ENCODE peak calls at places on chromosome 21, in five cellular contexts. One of them, this sample, is unnamed.

GRCh38 chr21:37407719-37408455 is 41.3 kb downstream of the DYRK1A start:
- DNase-seq in ureter: no peak
- DNase-seq in ELR: no peak
- DNase-seq in mesothelial cell of epicardium: no peak
- DNase-seq in stimulated activated CD8-positive, alpha-beta memory T cell treated with anti-CD3 and anti-CD28 coated beads, Interleukin-2, amount 100 ng/mL, for 48 hours: no peak
- DNase-seq in this sample: no peak

GRCh38 chr21:43893536-43894205 is 28.6 kb downstream of the AGPAT3 start:
- DNase-seq in mesothelial cell of epicardium: no peak
- DNase-seq in stimulated activated CD8-positive, alpha-beta memory T cell treated with anti-CD3 and anti-CD28 coated beads, Interleukin-2, amount 100 ng/mL, for 48 hours: no peak
- DNase-seq in ELR: no peak
- DNase-seq in ureter: no peak
- DNase-seq in this sample: no peak

GRCh38 chr21:33643658-33644311 is 1.5 kb downstream of the ITSN1 start:
- DNase-seq in mesothelial cell of epicardium: no peak
- DNase-seq in stimulated activated CD8-positive, alpha-beta memory T cell treated with anti-CD3 and anti-CD28 coated beads, Interleukin-2, amount 100 ng/mL, for 48 hours: no peak
- DNase-seq in ELR: peak
- DNase-seq in ureter: no peak
- DNase-seq in this sample: no peak

GRCh38 chr21:42616366-42617340 is 36.8 kb upstream of the PDE9A start:
- DNase-seq in ureter: no peak
- DNase-seq in ELR: no peak
- DNase-seq in stimulated activated CD8-positive, alpha-beta memory T cell treated with anti-CD3 and anti-CD28 coated beads, Interleukin-2, amount 100 ng/mL, for 48 hours: no peak
- DNase-seq in mesothelial cell of epicardium: no peak
- DNase-seq in this sample: no peak

GRCh38 chr21:14536929-14537328 is 9.2 kb downstream of the SAMSN1 start:
- DNase-seq in ELR: no peak
- DNase-seq in stimulated activated CD8-positive, alpha-beta memory T cell treated with anti-CD3 and anti-CD28 coated beads, Interleukin-2, amount 100 ng/mL, for 48 hours: no peak
- DNase-seq in ureter: no peak
- DNase-seq in mesothelial cell of epicardium: no peak
- DNase-seq in this sample: no peak

GRCh38 chr21:46149205-46149901 is 6.0 kb downstream of the FTCD start:
- DNase-seq in ureter: no peak
- DNase-seq in mesothelial cell of epicardium: no peak
- DNase-seq in stimulated activated CD8-positive, alpha-beta memory T cell treated with anti-CD3 and anti-CD28 coated beads, Interleukin-2, amount 100 ng/mL, for 48 hours: no peak
- DNase-seq in ELR: no peak
- DNase-seq in this sample: no peak

GRCh38 chr21:36310016-36310415 is 10.0 kb upstream of the MORC3 start:
- DNase-seq in ureter: no peak
- DNase-seq in stimulated activated CD8-positive, alpha-beta memory T cell treated with anti-CD3 and anti-CD28 coated beads, Interleukin-2, amount 100 ng/mL, for 48 hours: peak
- DNase-seq in ELR: no peak
- DNase-seq in mesothelial cell of epicardium: no peak
- DNase-seq in this sample: no peak

GRCh38 chr21:44510508-44511218 is 29.3 kb downstream of the KRTAP10-1 start:
- DNase-seq in stimulated activated CD8-positive, alpha-beta memory T cell treated with anti-CD3 and anti-CD28 coated beads, Interleukin-2, amount 100 ng/mL, for 48 hours: peak
- DNase-seq in ureter: peak
- DNase-seq in ELR: peak
- DNase-seq in mesothelial cell of epicardium: peak
- DNase-seq in this sample: peak

GRCh38 chr21:32257952-32258785 is 20.7 kb downstream of the MIS18A start:
- DNase-seq in stimulated activated CD8-positive, alpha-beta memory T cell treated with anti-CD3 and anti-CD28 coated beads, Interleukin-2, amount 100 ng/mL, for 48 hours: peak
- DNase-seq in mesothelial cell of epicardium: peak
- DNase-seq in ureter: peak
- DNase-seq in ELR: peak
- DNase-seq in this sample: peak

GRCh38 chr21:31293986-31294385 is 50.1 kb downstream of the TIAM1 start:
- DNase-seq in mesothelial cell of epicardium: no peak
- DNase-seq in stimulated activated CD8-positive, alpha-beta memory T cell treated with anti-CD3 and anti-CD28 coated beads, Interleukin-2, amount 100 ng/mL, for 48 hours: peak
- DNase-seq in ELR: peak
- DNase-seq in ureter: no peak
- DNase-seq in this sample: no peak

GRCh38 chr21:42688226-42688840 is 34.9 kb downstream of the PDE9A start:
- DNase-seq in ureter: no peak
- DNase-seq in ELR: no peak
- DNase-seq in mesothelial cell of epicardium: no peak
- DNase-seq in stimulated activated CD8-positive, alpha-beta memory T cell treated with anti-CD3 and anti-CD28 coated beads, Interleukin-2, amount 100 ng/mL, for 48 hours: no peak
- DNase-seq in this sample: no peak

GRCh38 chr21:17538576-17538975 is 25.7 kb downstream of the CXADR start:
- DNase-seq in ureter: no peak
- DNase-seq in mesothelial cell of epicardium: no peak
- DNase-seq in stimulated activated CD8-positive, alpha-beta memory T cell treated with anti-CD3 and anti-CD28 coated beads, Interleukin-2, amount 100 ng/mL, for 48 hours: no peak
- DNase-seq in ELR: no peak
- DNase-seq in this sample: no peak

GRCh38 chr21:26795866-26796329 is 49.3 kb downstream of the ADAMTS1 start:
- DNase-seq in stimulated activated CD8-positive, alpha-beta memory T cell treated with anti-CD3 and anti-CD28 coated beads, Interleukin-2, amount 100 ng/mL, for 48 hours: no peak
- DNase-seq in mesothelial cell of epicardium: peak
- DNase-seq in ureter: peak
- DNase-seq in ELR: peak
- DNase-seq in this sample: no peak

GRCh38 chr21:37057614-37058013 is 15.3 kb downstream of the PIGP start:
- DNase-seq in ureter: no peak
- DNase-seq in mesothelial cell of epicardium: no peak
- DNase-seq in stimulated activated CD8-positive, alpha-beta memory T cell treated with anti-CD3 and anti-CD28 coated beads, Interleukin-2, amount 100 ng/mL, for 48 hours: no peak
- DNase-seq in ELR: no peak
- DNase-seq in this sample: no peak